ENCODE peak calls at places on chromosomes 1 and 21, in ten cellular contexts. X is mammary epithelial cell, Q is right atrium auricular region, O is heart right ventricle, G is epithelial cell of proximal tubule, M is GM23248, E is fibroblast of pulmonary artery, B is foreskin fibroblast, R is NT2/D1, C is AG09309. F is an unnamed sample.

GRCh38 chr1:222877854-222878253 is 63.0 kb downstream of the DISP1 start:
- DNase-seq in X (peak), Q (no peak), O (no peak), G (no peak), M (no peak), E (peak), B (peak), R (no peak), C (no peak), F (no peak)

GRCh38 chr1:228212415-228212965 is 4.6 kb downstream of the OBSCN start:
- DNase-seq in X (no peak), Q (peak), O (no peak), G (no peak), M (no peak), E (no peak), B (no peak), R (no peak), C (no peak), F (no peak)

GRCh38 chr1:61157420-61157987 is 75.1 kb downstream of the NFIA start:
- DNase-seq in X (peak), Q (no peak), O (no peak), G (peak), M (peak), E (peak), B (peak), R (no peak), C (peak), F (no peak)

GRCh38 chr1:118204106-118204505 is 19.1 kb upstream of the SPAG17 start:
- DNase-seq in X (peak), Q (no peak), O (no peak), G (no peak), M (peak), E (no peak), B (peak), R (no peak), C (peak), F (no peak)

GRCh38 chr1:63322944-63323865 is 838 bp downstream of the FOXD3 start:
- DNase-seq in X (peak), Q (no peak), O (no peak), G (no peak), M (peak), E (peak), B (peak), R (no peak), C (no peak), F (no peak)

GRCh38 chr1:33322870-33323585 is 2.1 kb upstream of the A3GALT2 start:
- DNase-seq in X (no peak), Q (no peak), O (no peak), G (no peak), M (no peak), E (no peak), B (no peak), R (no peak), C (no peak), F (no peak)

GRCh38 chr1:54460861-54461382 is 54.7 kb upstream of the SSBP3 start:
- DNase-seq in X (no peak), Q (no peak), O (no peak), G (no peak), M (no peak), E (no peak), B (no peak), R (no peak), C (no peak), F (no peak)

GRCh38 chr1:212482352-212483153 is 49.8 kb downstream of the NENF start:
- DNase-seq in X (peak), Q (no peak), O (no peak), G (peak), M (peak), E (no peak), B (peak), R (no peak), C (peak), F (no peak)

GRCh38 chr21:41601573-41602371 is 93.8 kb upstream of the TMPRSS2 start:
- DNase-seq in X (peak), Q (no peak), O (no peak), G (no peak), M (peak), E (peak), B (peak), R (no peak), C (no peak), F (no peak)

GRCh38 chr1:51344602-51345299 is 14.4 kb upstream of the TTC39A start:
- DNase-seq in X (no peak), Q (no peak), O (peak), G (no peak), M (peak), E (no peak), B (no peak), R (no peak), C (no peak), F (peak)

GRCh38 chr1:6858586-6858985 is 73.3 kb downstream of the CAMTA1 start:
- DNase-seq in X (no peak), Q (no peak), O (no peak), G (no peak), M (no peak), E (peak), B (peak), R (no peak), C (no peak), F (no peak)

GRCh38 chr21:34890724-34891609 is 158.1 kb downstream of the RUNX1 start:
- DNase-seq in X (peak), Q (no peak), O (no peak), G (no peak), M (peak), E (peak), B (peak), R (no peak), C (no peak), F (no peak)

GRCh38 chr1:107750364-107750959 is 214.5 kb downstream of the VAV3 start:
- DNase-seq in X (peak), Q (no peak), O (no peak), G (no peak), M (peak), E (peak), B (peak), R (peak), C (peak), F (peak)

GRCh38 chr1:11391327-11391726 is 87.6 kb upstream of the DISP3 start:
- DNase-seq in X (no peak), Q (no peak), O (no peak), G (no peak), M (no peak), E (no peak), B (no peak), R (no peak), C (no peak), F (no peak)

GRCh38 chr1:31054349-31054748 is 11.2 kb downstream of the PUM1 start:
- DNase-seq in X (no peak), Q (no peak), O (no peak), G (no peak), M (peak), E (no peak), B (peak), R (no peak), C (no peak), F (no peak)

GRCh38 chr1:2227341-2228156 is 570 bp upstream of the SKI start:
- DNase-seq in X (peak), Q (peak), O (peak), G (no peak), M (peak), E (peak), B (peak), R (peak), C (peak), F (peak)

GRCh38 chr21:21200939-21201610 is 202.9 kb downstream of the NCAM2 start:
- DNase-seq in X (no peak), Q (no peak), O (no peak), G (no peak), M (peak), E (peak), B (peak), R (no peak), C (no peak), F (no peak)

GRCh38 chr1:233443040-233443439 is 115.5 kb downstream of the MAP3K21 start:
- DNase-seq in X (peak), Q (no peak), O (no peak), G (no peak), M (peak), E (no peak), B (peak), R (no peak), C (no peak), F (no peak)

GRCh38 chr21:33069994-33070811 is at the start of gene OLIG1:
- DNase-seq in X (peak), Q (no peak), O (peak), G (no peak), M (peak), E (peak), B (peak), R (peak), C (no peak), F (peak)

GRCh38 chr1:197838836-197839235 is 63.6 kb upstream of the DENND1B start:
- DNase-seq in X (peak), Q (no peak), O (no peak), G (peak), M (peak), E (peak), B (peak), R (no peak), C (peak), F (no peak)

GRCh38 chr1:245537992-245538391 is 383.2 kb downstream of the KIF26B start:
- DNase-seq in X (peak), Q (no peak), O (no peak), G (no peak), M (peak), E (peak), B (peak), R (no peak), C (peak), F (no peak)

GRCh38 chr1:207822602-207823451 is 71.0 kb downstream of the CD46 start:
- DNase-seq in X (no peak), Q (peak), O (peak), G (peak), M (peak), E (no peak), B (peak), R (no peak), C (no peak), F (peak)

GRCh38 chr1:23185381-23185780 is 16.7 kb upstream of the LUZP1 start:
- DNase-seq in X (no peak), Q (no peak), O (no peak), G (no peak), M (no peak), E (no peak), B (no peak), R (no peak), C (no peak), F (no peak)

GRCh38 chr1:163265547-163265946 is 56.2 kb upstream of the NUF2 start:
- DNase-seq in X (no peak), Q (no peak), O (no peak), G (no peak), M (no peak), E (no peak), B (no peak), R (no peak), C (no peak), F (no peak)

GRCh38 chr1:94819945-94820746 is at the start of gene SLC44A3:
- DNase-seq in X (peak), Q (no peak), O (peak), G (no peak), M (peak), E (peak), B (peak), R (peak), C (no peak), F (peak)

GRCh38 chr1:63128562-63128961 is 193.8 kb upstream of the FOXD3 start:
- DNase-seq in X (no peak), Q (no peak), O (no peak), G (no peak), M (no peak), E (no peak), B (no peak), R (no peak), C (no peak), F (no peak)

GRCh38 chr1:176717052-176717754 is 254.2 kb downstream of the PAPPA2 start:
- DNase-seq in X (no peak), Q (no peak), O (no peak), G (no peak), M (no peak), E (no peak), B (no peak), R (no peak), C (no peak), F (no peak)

GRCh38 chr1:23198373-23198772 is 18.9 kb downstream of the HTR1D start:
- DNase-seq in X (peak), Q (no peak), O (no peak), G (no peak), M (peak), E (peak), B (peak), R (no peak), C (peak), F (no peak)

GRCh38 chr1:202659974-202660373 is 50.3 kb downstream of the SYT2 start:
- DNase-seq in X (no peak), Q (no peak), O (no peak), G (no peak), M (no peak), E (no peak), B (no peak), R (no peak), C (no peak), F (no peak)

GRCh38 chr1:60897003-60897402 is 185.4 kb upstream of the NFIA start:
- DNase-seq in X (no peak), Q (no peak), O (peak), G (no peak), M (no peak), E (no peak), B (no peak), R (no peak), C (no peak), F (no peak)

GRCh38 chr1:83796409-83796808 is 202.5 kb downstream of the TTLL7 start:
- DNase-seq in X (no peak), Q (no peak), O (no peak), G (no peak), M (peak), E (no peak), B (peak), R (no peak), C (peak), F (no peak)

GRCh38 chr1:56509713-56510641 is 69.4 kb downstream of the PLPP3 start:
- DNase-seq in X (no peak), Q (peak), O (no peak), G (no peak), M (no peak), E (no peak), B (no peak), R (no peak), C (no peak), F (no peak)

GRCh38 chr21:15079276-15079675 is 14.5 kb upstream of the NRIP1 start:
- DNase-seq in X (no peak), Q (no peak), O (no peak), G (no peak), M (no peak), E (no peak), B (no peak), R (no peak), C (no peak), F (no peak)

GRCh38 chr1:107594541-107594940 is 370.4 kb downstream of the VAV3 start:
- DNase-seq in X (peak), Q (no peak), O (no peak), G (no peak), M (peak), E (no peak), B (peak), R (no peak), C (no peak), F (no peak)

GRCh38 chr21:43372663-43373386 is 54.1 kb downstream of the SIK1 start:
- DNase-seq in X (peak), Q (no peak), O (peak), G (no peak), M (peak), E (no peak), B (no peak), R (no peak), C (no peak), F (peak)

GRCh38 chr1:186864296-186864695 is 35.5 kb downstream of the PLA2G4A start:
- DNase-seq in X (no peak), Q (no peak), O (no peak), G (no peak), M (peak), E (no peak), B (peak), R (no peak), C (peak), F (no peak)

GRCh38 chr1:40877681-40878080 is 15.5 kb upstream of the CITED4 start:
- DNase-seq in X (peak), Q (peak), O (peak), G (peak), M (peak), E (peak), B (peak), R (no peak), C (peak), F (peak)

GRCh38 chr1:32150847-32151246 is 28.6 kb upstream of the TXLNA start:
- DNase-seq in X (no peak), Q (no peak), O (no peak), G (no peak), M (peak), E (no peak), B (peak), R (no peak), C (no peak), F (no peak)

DNA sequence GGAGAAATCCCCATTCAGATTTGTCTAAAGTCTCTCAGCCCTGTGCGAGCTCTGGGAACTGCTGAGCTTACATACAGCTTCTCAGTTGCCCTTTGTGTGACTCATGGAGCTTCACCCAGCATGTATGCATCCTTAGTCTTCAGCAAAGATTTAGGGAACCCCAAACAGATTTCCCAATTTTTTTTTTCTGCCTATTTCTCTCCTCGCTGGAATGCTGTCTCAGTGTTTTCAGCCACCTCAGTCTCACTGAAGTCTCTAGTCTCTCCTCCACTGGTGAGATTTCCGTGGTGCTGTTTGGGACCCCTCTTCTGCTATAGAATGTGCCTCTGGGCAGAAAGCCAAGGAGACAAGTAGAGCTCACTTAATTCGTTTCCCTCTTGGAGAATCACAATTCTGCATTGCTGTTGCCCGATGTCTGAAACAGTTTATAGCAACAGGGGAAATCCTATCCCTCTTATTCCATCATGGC is 28.1 kb upstream of the TXLNA start:
- DNase-seq in X (peak), Q (no peak), O (no peak), G (no peak), M (peak), E (peak), B (peak), R (no peak), C (peak), F (no peak)
- H3K4me3 ChIP-seq in X (no peak), Q (no peak), O (no peak), G (no peak), M (no peak), E (no peak), B (no peak), R (no peak), C (no peak), F (no peak)

DNA sequence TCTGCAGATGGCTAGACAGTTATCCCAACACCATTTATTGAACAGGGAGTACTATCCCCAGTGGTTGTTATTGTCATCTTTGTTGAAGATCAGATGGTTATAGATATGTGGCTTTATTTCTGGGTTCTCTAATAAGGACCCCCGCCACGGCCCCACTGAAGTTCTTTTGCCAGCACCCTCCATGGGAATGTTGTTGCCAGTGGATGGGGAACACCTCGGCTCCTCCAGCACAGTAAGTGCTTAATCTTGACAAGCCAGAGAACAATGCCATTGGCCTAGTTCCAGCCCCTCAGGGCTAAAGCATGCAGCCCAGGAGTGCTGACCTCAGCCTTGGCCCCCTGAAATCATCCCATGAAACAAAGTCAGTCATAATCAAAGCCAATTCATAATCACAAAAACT is 337.6 kb downstream of the AGBL4 start:
- DNase-seq in X (no peak), Q (no peak), O (no peak), G (no peak), M (no peak), E (no peak), B (no peak), R (peak), C (no peak), F (no peak)
- H3K4me3 ChIP-seq in X (no peak), Q (no peak), O (no peak), G (no peak), M (no peak), E (no peak), B (no peak), R (no peak), C (no peak), F (no peak)

GRCh38 chr1:16318544-16318943 is 33.7 kb downstream of the FBXO42 start:
- DNase-seq in X (no peak), Q (peak), O (peak), G (no peak), M (peak), E (peak), B (peak), R (no peak), C (peak), F (no peak)
- H3K4me3 ChIP-seq in X (no peak), Q (no peak), O (no peak), G (no peak), M (no peak), E (no peak), B (no peak), R (no peak), C (no peak), F (no peak)

GRCh38 chr1:112954945-112955677 is 885 bp downstream of the SLC16A1 start:
- DNase-seq in X (peak), Q (peak), O (peak), G (no peak), M (peak), E (peak), B (peak), R (peak), C (no peak), F (no peak)

GRCh38 chr1:112956503-112957132 is 622 bp upstream of the SLC16A1 start:
- DNase-seq in X (peak), Q (peak), O (no peak), G (no peak), M (no peak), E (no peak), B (no peak), R (no peak), C (no peak), F (peak)

GRCh38 chr1:112960381-112960780 is 4.4 kb upstream of the SLC16A1 start:
- DNase-seq in X (no peak), Q (no peak), O (no peak), G (no peak), M (no peak), E (no peak), B (no peak), R (no peak), C (no peak), F (no peak)

GRCh38 chr1:112955678-112956502 is at the start of gene SLC16A1:
- DNase-seq in X (peak), Q (peak), O (peak), G (no peak), M (peak), E (peak), B (peak), R (peak), C (peak), F (peak)

DNA sequence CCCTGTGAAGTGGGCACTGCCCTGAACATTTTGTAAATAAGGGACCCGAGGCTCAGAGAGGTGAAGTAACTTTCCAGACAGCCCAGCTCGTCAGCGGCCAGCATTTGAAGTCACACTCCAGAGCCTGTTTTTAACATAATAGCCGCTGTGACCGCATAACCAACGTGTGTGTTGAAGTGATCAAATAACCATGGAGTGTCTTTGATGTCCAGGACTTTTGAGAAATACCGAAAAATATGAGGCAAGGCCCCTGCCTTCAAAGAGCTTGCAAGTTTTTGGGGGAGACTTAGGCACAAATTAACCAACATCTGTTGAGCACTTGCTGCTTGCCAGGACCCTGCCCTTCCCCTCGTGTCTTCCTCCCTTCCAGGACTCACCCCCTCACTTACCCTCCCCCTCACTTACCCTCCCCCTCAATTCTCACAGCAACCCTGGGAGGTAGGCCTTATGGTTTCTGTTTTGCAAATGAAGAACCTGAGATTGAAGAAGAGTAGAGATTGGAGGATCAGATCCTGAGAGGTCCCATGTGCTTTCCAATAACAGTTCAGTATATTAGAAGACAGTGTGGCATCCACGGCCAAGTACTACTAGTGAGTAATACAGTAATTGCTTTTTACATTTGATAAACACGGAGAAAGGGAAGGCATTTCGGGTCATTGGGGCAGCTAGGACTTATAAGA is 1.3 kb upstream of the SLC16A1 start:
- DNase-seq in X (peak), Q (no peak), O (no peak), G (peak), M (peak), E (peak), B (peak), R (peak), C (peak), F (no peak)
- H3K4me3 ChIP-seq in X (peak), Q (peak), O (peak), G (peak), M (peak), E (peak), B (peak), R (peak), C (peak), F (peak)

F was measured in lung.